ENCODE peak calls at places on chromosomes 4 and X, in eight cellular contexts. X, G, Z, B, M, O, K and A are unnamed samples.

GRCh38 chr4:84032372-84032771 is 466.7 kb downstream of the NKX6-1 start:
- DNase-seq in X (no peak), G (no peak), Z (no peak), B (no peak), M (no peak), O (no peak), K (no peak), A (no peak)

GRCh38 chrX:54785901-54786300 is 12.2 kb downstream of the ITIH6 start:
- DNase-seq in X (peak), G (peak), Z (no peak), B (no peak), M (no peak), O (no peak), K (no peak), A (no peak)

GRCh38 chr4:26692014-26692726 is 108.3 kb downstream of the TBC1D19 start:
- DNase-seq in X (peak), G (no peak), Z (no peak), B (no peak), M (no peak), O (no peak), K (no peak), A (no peak)

GRCh38 chr4:85409251-85409650 is 65.7 kb upstream of the ARHGAP24 start:
- DNase-seq in X (no peak), G (no peak), Z (no peak), B (no peak), M (no peak), O (no peak), K (no peak), A (no peak)

GRCh38 chrX:68292471-68292870 is 140.8 kb downstream of the OPHN1 start:
- DNase-seq in X (no peak), G (no peak), Z (no peak), B (no peak), M (no peak), O (no peak), K (peak), A (no peak)

GRCh38 chrX:142977128-142977914 is 48.4 kb upstream of the SPANXN4 start:
- DNase-seq in X (no peak), G (no peak), Z (no peak), B (no peak), M (no peak), O (no peak), K (no peak), A (peak)

GRCh38 chr4:142615324-142615665 is 230.8 kb downstream of the INPP4B start:
- DNase-seq in X (peak), G (no peak), Z (no peak), B (no peak), M (no peak), O (no peak), K (peak), A (no peak)

GRCh38 chr4:10121568-10122097 is 5.0 kb upstream of the WDR1 start:
- DNase-seq in X (no peak), G (no peak), Z (peak), B (no peak), M (no peak), O (no peak), K (no peak), A (no peak)

GRCh38 chrX:68261060-68261672 is 172.1 kb downstream of the OPHN1 start:
- DNase-seq in X (peak), G (no peak), Z (no peak), B (no peak), M (peak), O (no peak), K (no peak), A (no peak)

GRCh38 chr4:73853246-73853704 is at the start of gene PF4V1:
- DNase-seq in X (no peak), G (no peak), Z (peak), B (no peak), M (no peak), O (no peak), K (no peak), A (no peak)

GRCh38 chrX:117835034-117835433 is 281.6 kb downstream of the KLHL13 start:
- DNase-seq in X (no peak), G (no peak), Z (peak), B (no peak), M (no peak), O (no peak), K (no peak), A (no peak)

GRCh38 chrX:123822965-123823364 is 36.9 kb upstream of the XIAP start:
- DNase-seq in X (no peak), G (no peak), Z (peak), B (no peak), M (no peak), O (no peak), K (no peak), A (no peak)

GRCh38 chr4:186942745-186943606 is 219.3 kb upstream of the FAT1 start:
- DNase-seq in X (peak), G (no peak), Z (peak), B (no peak), M (no peak), O (no peak), K (no peak), A (no peak)

GRCh38 chrX:39736219-39737211 is 361.2 kb downstream of the BCOR start:
- DNase-seq in X (peak), G (peak), Z (no peak), B (no peak), M (peak), O (no peak), K (no peak), A (no peak)

GRCh38 chr4:85210353-85210752 is 243.9 kb upstream of the WDFY3 start:
- DNase-seq in X (peak), G (peak), Z (no peak), B (no peak), M (no peak), O (no peak), K (peak), A (no peak)